ENCODE peak calls at places on chromosomes 16 and 17, in six cellular contexts. E is osteoblast, L is vagina, D is uterus, S is cardiac muscle cell, G is thyroid gland. F is an unnamed sample.

GRCh38 chr16:71421911-71422310 is 19.9 kb downstream of the TLE7 start:
- DNase-seq in G (no peak), E (peak; percentile 72), S (peak; percentile 16), D (no peak), L (no peak), F (no peak)

GRCh38 chr17:7713782-7714181 is 3.8 kb upstream of the DNAH2 start:
- DNase-seq in E (peak; percentile 76), S (no peak), L (no peak), G (no peak), D (no peak), F (no peak)

GRCh38 chr16:78275420-78275819 is 176.0 kb downstream of the WWOX start:
- DNase-seq in E (no peak), L (no peak), D (no peak), S (no peak), G (no peak), F (no peak)

GRCh38 chr17:8732406-8733065 is 12.1 kb downstream of the CCDC42 start:
- DNase-seq in S (no peak), L (no peak), D (no peak), E (peak; percentile 83), G (no peak), F (no peak)

GRCh38 chr17:5813357-5813756 is 229.0 kb upstream of the NLRP1 start:
- DNase-seq in D (no peak), L (no peak), E (no peak), S (no peak), G (no peak), F (no peak)

GRCh38 chr17:21287703-21288449 is 3.4 kb downstream of the MAP2K3 start:
- DNase-seq in S (no peak), D (peak; percentile 92), L (peak; percentile 97), G (peak; percentile 99), E (peak; percentile 98), F (peak; percentile 94)

GRCh38 chr16:2919511-2920255 is 8.0 kb downstream of the FLYWCH1 start:
- DNase-seq in G (peak; percentile 54), D (peak; percentile 72), L (no peak), S (peak; percentile 68), E (peak; percentile 96), F (no peak)

GRCh38 chr16:67268136-67268579 is 11.2 kb upstream of the PLEKHG4 start:
- DNase-seq in G (no peak), D (no peak), S (peak; percentile 70), L (no peak), E (peak; percentile 83), F (no peak)

GRCh38 chr16:80273635-80274538 is 266.9 kb upstream of the DYNLRB2 start:
- DNase-seq in L (no peak), E (peak; percentile 44), D (no peak), G (no peak), S (no peak), F (no peak)

GRCh38 chr17:19357351-19358140 is 5.0 kb downstream of the B9D1 start:
- DNase-seq in E (no peak), D (no peak), L (no peak), G (no peak), S (no peak), F (peak; percentile 31)

GRCh38 chr16:25707982-25708583 is 16.3 kb downstream of the HS3ST4 start:
- DNase-seq in D (no peak), S (peak; percentile 50), E (no peak), L (no peak), G (no peak), F (no peak)

GRCh38 chr16:11886881-11887280 is 28.9 kb downstream of the GSPT1 start:
- DNase-seq in D (no peak), G (no peak), E (no peak), L (no peak), S (no peak), F (no peak)

GRCh38 chr16:67257486-67258159 is 8.8 kb downstream of the SLC9A5 start:
- DNase-seq in S (no peak), G (no peak), E (peak; percentile 71), D (no peak), L (no peak), F (no peak)

DNA sequence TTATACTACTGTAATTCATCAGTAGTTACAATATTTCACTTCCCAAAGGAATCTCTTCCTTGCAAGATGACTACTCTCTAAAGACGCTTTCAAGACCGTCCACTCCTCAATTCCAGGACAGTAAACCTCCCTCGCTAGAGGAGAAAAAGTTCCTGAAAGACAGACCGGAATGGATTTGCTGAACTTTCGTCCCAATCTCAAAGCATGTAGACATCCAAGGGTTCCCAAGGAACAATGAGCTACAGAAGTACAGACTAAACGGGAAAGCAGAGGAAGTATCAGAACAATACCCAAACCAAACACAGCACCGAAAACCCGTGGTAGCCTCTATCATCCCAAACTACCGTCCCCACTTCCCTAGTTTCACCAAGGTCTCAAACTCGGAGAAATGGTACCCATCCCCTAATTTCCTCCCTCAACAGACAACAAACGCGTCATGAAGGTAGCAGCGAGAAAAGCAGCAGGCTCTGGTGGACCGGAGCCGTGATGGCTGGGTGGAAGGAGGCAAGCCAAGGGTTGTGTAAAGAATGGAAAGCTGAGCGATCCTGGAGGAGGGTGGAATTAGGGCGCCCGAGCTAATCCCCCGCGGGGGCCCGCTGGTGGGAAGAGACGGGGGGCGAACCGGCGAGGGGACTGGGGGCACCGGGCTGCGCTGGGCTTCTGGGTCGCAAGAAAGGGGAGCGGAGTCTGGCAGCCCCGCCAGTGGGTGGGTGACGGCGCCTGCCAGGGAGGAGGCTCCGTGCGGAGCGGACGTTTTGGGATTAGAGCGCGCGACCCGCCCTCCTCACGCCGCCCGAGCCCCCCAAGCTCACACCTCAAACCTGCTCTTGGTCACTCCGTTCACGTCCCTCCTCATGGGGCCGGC is 647 bp downstream of the FBXL20 start:
- DNase-seq in G (peak; percentile 21), S (no peak), L (no peak), D (no peak), E (peak; percentile 84), F (peak; percentile 14)
- H3K4me3 ChIP-seq in G (peak overlapping the region; percentile 78), S (peak overlapping the region; percentile 91), L (peak overlapping the region; percentile 94), D (peak overlapping the region; percentile 96), E (peak overlapping the region; percentile 92), F (peak overlapping the region; percentile 99)

DNA sequence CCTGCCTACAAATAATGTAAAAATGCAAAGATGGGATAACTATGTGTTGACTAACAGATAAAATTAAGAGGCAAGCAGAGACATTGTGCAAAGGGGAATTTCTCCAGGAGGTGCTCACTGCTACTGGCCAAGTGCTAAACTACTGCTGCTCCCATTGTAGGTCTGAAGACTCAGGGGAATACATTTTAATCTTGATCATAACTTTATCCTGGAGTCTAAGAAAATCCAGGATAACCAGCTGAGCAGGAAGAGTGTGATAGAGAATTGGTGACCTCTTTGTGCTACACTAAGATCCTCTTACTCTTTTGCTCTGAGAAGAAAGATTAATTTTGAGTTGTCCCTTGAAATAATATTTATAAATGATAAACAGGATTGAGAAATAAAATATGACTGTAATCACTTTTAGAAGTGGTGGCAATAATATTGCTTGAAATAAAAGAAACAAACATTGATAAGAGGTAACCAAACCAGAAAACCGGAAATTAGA is 5.9 kb downstream of the RNF43 start:
- DNase-seq in L (no peak), G (no peak), D (no peak), E (no peak), S (no peak), F (no peak)
- H3K27ac ChIP-seq in L (no peak overlapping the region), G (no peak overlapping the region), D (no peak overlapping the region), E (no peak overlapping the region), S (no peak overlapping the region), F (no peak overlapping the region)

DNA sequence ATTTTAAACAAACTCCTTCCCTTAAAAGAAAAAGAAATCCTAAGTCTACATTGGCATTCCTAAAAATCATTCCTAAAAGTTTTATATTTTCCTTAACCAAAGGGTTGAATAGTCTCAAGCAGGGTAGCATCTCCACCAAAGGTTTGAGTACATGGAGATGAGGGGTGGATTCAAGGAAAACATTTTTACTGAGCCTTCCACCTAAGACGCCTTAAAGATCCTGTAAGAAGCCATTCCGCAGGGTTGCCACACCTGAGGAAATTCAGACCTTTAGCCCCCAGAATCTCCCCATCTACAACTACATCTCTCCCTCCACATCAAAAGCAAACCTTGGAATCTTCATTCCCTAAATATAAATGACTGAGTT is 7.7 kb upstream of the AKTIP start:
- DNase-seq in E (no peak), L (no peak), S (no peak), D (no peak), G (no peak), F (no peak)
- TF ChIP-seq CTCF in E (no peak), L (no peak), S (no peak), D (no peak), G (no peak), F (no peak)

GRCh38 chr16:86375841-86376240 is 134.5 kb upstream of the FOXF1 start:
- DNase-seq in E (no peak), G (no peak), S (no peak), L (no peak), D (no peak), F (no peak)

GRCh38 chr16:86373502-86373901 is 136.8 kb upstream of the FOXF1 start:
- DNase-seq in E (no peak), D (no peak), G (no peak), S (no peak), L (no peak), F (no peak)

GRCh38 chr16:86377251-86378022 is 132.9 kb upstream of the FOXF1 start:
- DNase-seq in G (no peak), D (no peak), S (peak; percentile 85), E (no peak), L (no peak), F (no peak)

GRCh38 chr16:86374603-86375002 is 135.7 kb upstream of the FOXF1 start:
- DNase-seq in S (no peak), E (no peak), G (no peak), L (no peak), D (no peak), F (no peak)

GRCh38 chr16:86375370-86375769 is 135.0 kb upstream of the FOXF1 start:
- DNase-seq in D (no peak), G (no peak), L (no peak), S (no peak), E (peak; percentile 60), F (no peak)
- H3K4me3 ChIP-seq in D (no peak overlapping the region), G (no peak overlapping the region), L (no peak overlapping the region), S (no peak overlapping the region), E (no peak overlapping the region), F (no peak overlapping the region)

DNA sequence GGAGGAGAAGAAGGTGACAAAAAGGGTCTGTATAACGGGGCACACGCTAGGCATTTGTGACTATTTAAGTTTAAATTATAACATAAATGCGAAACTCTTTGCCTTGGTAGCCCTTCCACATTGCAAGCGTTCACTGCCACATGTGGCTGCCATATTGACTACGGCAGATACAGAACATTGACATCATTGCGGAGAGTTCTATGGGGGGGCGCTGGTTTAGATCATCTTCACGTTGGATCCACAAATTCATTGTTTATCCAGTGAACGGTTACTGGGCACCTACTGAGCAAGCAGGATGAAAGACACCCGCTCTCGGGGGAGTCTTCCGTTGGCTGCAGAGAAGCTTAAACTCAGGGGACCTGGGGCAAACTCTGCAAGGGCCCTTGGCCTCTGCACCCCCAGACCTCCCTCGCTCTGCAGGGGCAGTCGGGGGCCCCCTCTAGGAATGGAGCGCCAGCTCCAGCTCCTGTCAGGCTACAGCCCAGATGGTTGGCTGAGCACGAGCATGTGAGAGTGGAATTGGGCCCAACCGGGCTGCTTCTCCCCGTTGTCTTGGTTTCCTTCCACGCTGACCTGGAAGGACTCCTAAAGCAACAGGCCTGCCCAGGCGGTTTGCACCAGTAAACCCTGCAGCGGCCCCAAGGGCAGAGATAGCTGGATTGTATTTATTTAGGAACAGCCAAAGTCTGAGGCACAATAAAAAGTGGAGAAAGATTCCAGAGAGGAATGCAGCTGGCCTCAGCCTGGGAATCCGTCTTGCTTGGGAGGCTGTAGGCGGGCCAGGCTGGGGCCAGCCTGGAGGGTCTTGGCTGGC is 172.2 kb downstream of the SEC14L1 start:
- DNase-seq in L (no peak), G (peak; percentile 95), S (no peak), E (peak; percentile 98), D (peak; percentile 65), F (peak; percentile 54)
- H3K27ac ChIP-seq in L (peak overlapping the region; percentile 79), G (peak overlapping the region; percentile 88), S (peak overlapping the region; percentile 20), E (peak overlapping the region; percentile 95), D (peak overlapping the region; percentile 52), F (no peak overlapping the region)